ENCODE peak calls at places on chromosomes 3 and 15, in nine cellular contexts. U, V, L, T, D, O, B, Z and P are unnamed samples.

GRCh38 chr3:131501949-131502348 is 822 bp downstream of the MRPL3 start:
- DNase-seq in U (peak), V (no peak), L (no peak), T (no peak), D (no peak), O (no peak), B (peak), Z (no peak), P (no peak)

GRCh38 chr3:17039579-17039978 is 154.8 kb downstream of the PLCL2 start:
- DNase-seq in U (peak), V (no peak), L (peak), T (no peak), D (no peak), O (no peak), B (peak), Z (no peak), P (peak)

GRCh38 chr3:158737987-158738615 is 5.8 kb upstream of the RARRES1 start:
- DNase-seq in U (peak), V (no peak), L (no peak), T (no peak), D (no peak), O (no peak), B (no peak), Z (no peak), P (no peak)

GRCh38 chr3:160150525-160150924 is 74.7 kb upstream of the C3orf80 start:
- DNase-seq in U (peak), V (no peak), L (no peak), T (no peak), D (no peak), O (no peak), B (peak), Z (no peak), P (peak)

GRCh38 chr3:155424041-155424605 is 130.6 kb upstream of the STRIT1 start:
- DNase-seq in U (no peak), V (no peak), L (no peak), T (no peak), D (no peak), O (no peak), B (peak), Z (no peak), P (no peak)

GRCh38 chr3:162171970-162172369 is 675.4 kb downstream of the OTOL1 start:
- DNase-seq in U (no peak), V (no peak), L (no peak), T (no peak), D (no peak), O (no peak), B (peak), Z (no peak), P (no peak)

GRCh38 chr3:39101022-39101689 is 6.3 kb downstream of the GORASP1 start:
- DNase-seq in U (peak), V (peak), L (no peak), T (peak), D (no peak), O (no peak), B (peak), Z (no peak), P (peak)

GRCh38 chr3:186620213-186621092 is 7.6 kb downstream of the AHSG start:
- DNase-seq in U (no peak), V (no peak), L (no peak), T (no peak), D (no peak), O (peak), B (no peak), Z (no peak), P (no peak)

GRCh38 chr3:38002291-38002876 is 11.8 kb downstream of the VILL start:
- DNase-seq in U (no peak), V (peak), L (no peak), T (no peak), D (no peak), O (no peak), B (no peak), Z (no peak), P (no peak)

GRCh38 chr3:107441617-107442016 is 64.4 kb downstream of the CCDC54 start:
- DNase-seq in U (no peak), V (no peak), L (no peak), T (no peak), D (no peak), O (no peak), B (no peak), Z (no peak), P (peak)

GRCh38 chr3:153680526-153680925 is 440.7 kb upstream of the ARHGEF26 start:
- DNase-seq in U (no peak), V (no peak), L (no peak), T (no peak), D (no peak), O (no peak), B (no peak), Z (no peak), P (no peak)

GRCh38 chr3:21729888-21730459 is 21.0 kb downstream of the ZNF385D start:
- DNase-seq in U (peak), V (no peak), L (no peak), T (no peak), D (no peak), O (no peak), B (no peak), Z (no peak), P (peak)

GRCh38 chr3:39021465-39022274 is 30.1 kb downstream of the SCN11A start:
- DNase-seq in U (no peak), V (no peak), L (no peak), T (no peak), D (no peak), O (no peak), B (no peak), Z (no peak), P (no peak)

GRCh38 chr3:100781311-100781710 is 72.0 kb downstream of the TFG start:
- DNase-seq in U (no peak), V (no peak), L (no peak), T (no peak), D (no peak), O (no peak), B (no peak), Z (no peak), P (no peak)

GRCh38 chr3:14256561-14257342 is 78.1 kb downstream of the LSM3 start:
- DNase-seq in U (no peak), V (peak), L (no peak), T (peak), D (no peak), O (no peak), B (peak), Z (no peak), P (no peak)

GRCh38 chr15:28060005-28060404 is 39.1 kb downstream of the OCA2 start:
- DNase-seq in U (no peak), V (no peak), L (no peak), T (no peak), D (no peak), O (peak), B (no peak), Z (no peak), P (no peak)

GRCh38 chr3:171354049-171354705 is 106.0 kb downstream of the TNIK start:
- DNase-seq in U (no peak), V (no peak), L (no peak), T (no peak), D (no peak), O (no peak), B (no peak), Z (no peak), P (no peak)

GRCh38 chr3:12288466-12289129 is at the start of gene PPARG:
- DNase-seq in U (no peak), V (peak), L (no peak), T (peak), D (peak), O (peak), B (peak), Z (no peak), P (peak)

GRCh38 chr3:140375002-140375401 is 302.9 kb upstream of the TRIM42 start:
- DNase-seq in U (no peak), V (no peak), L (no peak), T (no peak), D (no peak), O (no peak), B (peak), Z (no peak), P (no peak)

GRCh38 chr3:168047190-168047795 is 48.4 kb downstream of the GOLIM4 start:
- DNase-seq in U (peak), V (no peak), L (peak), T (no peak), D (no peak), O (no peak), B (peak), Z (no peak), P (peak)

GRCh38 chr3:149610351-149611105 is 47.3 kb downstream of the WWTR1 start:
- DNase-seq in U (no peak), V (no peak), L (no peak), T (no peak), D (no peak), O (no peak), B (no peak), Z (no peak), P (no peak)

GRCh38 chr15:69474846-69475455 is 22.3 kb downstream of the RPLP1 start:
- DNase-seq in U (no peak), V (no peak), L (no peak), T (no peak), D (no peak), O (no peak), B (no peak), Z (no peak), P (no peak)

GRCh38 chr3:12393894-12394293 is 90.4 kb upstream of the TSEN2 start:
- DNase-seq in U (peak), V (no peak), L (no peak), T (no peak), D (no peak), O (no peak), B (peak), Z (no peak), P (peak)

GRCh38 chr3:177484926-177485325 is 287.6 kb upstream of the TBL1XR1 start:
- DNase-seq in U (no peak), V (no peak), L (no peak), T (no peak), D (no peak), O (no peak), B (no peak), Z (no peak), P (no peak)

GRCh38 chr15:25609371-25609770 is 170.5 kb upstream of the UBE3A start:
- DNase-seq in U (no peak), V (no peak), L (no peak), T (no peak), D (no peak), O (no peak), B (no peak), Z (no peak), P (no peak)

GRCh38 chr3:111359261-111360030 is 182.6 kb upstream of the CD96 start:
- DNase-seq in U (no peak), V (no peak), L (no peak), T (no peak), D (no peak), O (no peak), B (no peak), Z (no peak), P (no peak)

GRCh38 chr3:36698314-36698713 is 66.0 kb downstream of the DCLK3 start:
- DNase-seq in U (no peak), V (no peak), L (no peak), T (no peak), D (no peak), O (no peak), B (peak), Z (no peak), P (no peak)

GRCh38 chr3:36700537-36701248 is 63.7 kb downstream of the DCLK3 start:
- DNase-seq in U (peak), V (peak), L (peak), T (peak), D (peak), O (no peak), B (peak), Z (peak), P (peak)

GRCh38 chr3:36704280-36704679 is 60.1 kb downstream of the DCLK3 start:
- DNase-seq in U (no peak), V (no peak), L (no peak), T (no peak), D (no peak), O (no peak), B (no peak), Z (no peak), P (no peak)

GRCh38 chr3:36701903-36702374 is 62.4 kb downstream of the DCLK3 start:
- DNase-seq in U (peak), V (no peak), L (peak), T (no peak), D (no peak), O (no peak), B (peak), Z (no peak), P (peak)

GRCh38 chr3:36701249-36701572 is 63.1 kb downstream of the DCLK3 start:
- DNase-seq in U (no peak), V (no peak), L (no peak), T (no peak), D (no peak), O (no peak), B (no peak), Z (no peak), P (no peak)
- TF ChIP-seq CTCF in U (no peak), V (no peak), L (peak), T (no peak), D (peak), O (no peak), B (no peak), Z (no peak), P (no peak)

GRCh38 chr3:47406762-47407149 is 25.9 kb downstream of the PTPN23 start:
- DNase-seq in U (no peak), V (no peak), L (no peak), T (no peak), D (no peak), O (no peak), B (no peak), Z (no peak), P (no peak)
- TF ChIP-seq CTCF in U (no peak), V (no peak), L (no peak), T (no peak), D (no peak), O (no peak), B (peak), Z (no peak), P (no peak)

GRCh38 chr15:66482539-66482938 is 15.0 kb downstream of the SNAPC5 start:
- DNase-seq in U (no peak), V (no peak), L (no peak), T (no peak), D (no peak), O (peak), B (no peak), Z (peak), P (no peak)

GRCh38 chr15:66480267-66480666 is 17.3 kb downstream of the SNAPC5 start:
- DNase-seq in U (no peak), V (no peak), L (no peak), T (no peak), D (no peak), O (no peak), B (peak), Z (no peak), P (no peak)

GRCh38 chr15:66483131-66483566 is 14.4 kb downstream of the SNAPC5 start:
- DNase-seq in U (peak), V (no peak), L (no peak), T (no peak), D (no peak), O (no peak), B (no peak), Z (peak), P (no peak)

GRCh38 chr15:66484539-66485112 is 12.9 kb downstream of the SNAPC5 start:
- DNase-seq in U (no peak), V (no peak), L (no peak), T (no peak), D (no peak), O (no peak), B (no peak), Z (no peak), P (no peak)

DNA sequence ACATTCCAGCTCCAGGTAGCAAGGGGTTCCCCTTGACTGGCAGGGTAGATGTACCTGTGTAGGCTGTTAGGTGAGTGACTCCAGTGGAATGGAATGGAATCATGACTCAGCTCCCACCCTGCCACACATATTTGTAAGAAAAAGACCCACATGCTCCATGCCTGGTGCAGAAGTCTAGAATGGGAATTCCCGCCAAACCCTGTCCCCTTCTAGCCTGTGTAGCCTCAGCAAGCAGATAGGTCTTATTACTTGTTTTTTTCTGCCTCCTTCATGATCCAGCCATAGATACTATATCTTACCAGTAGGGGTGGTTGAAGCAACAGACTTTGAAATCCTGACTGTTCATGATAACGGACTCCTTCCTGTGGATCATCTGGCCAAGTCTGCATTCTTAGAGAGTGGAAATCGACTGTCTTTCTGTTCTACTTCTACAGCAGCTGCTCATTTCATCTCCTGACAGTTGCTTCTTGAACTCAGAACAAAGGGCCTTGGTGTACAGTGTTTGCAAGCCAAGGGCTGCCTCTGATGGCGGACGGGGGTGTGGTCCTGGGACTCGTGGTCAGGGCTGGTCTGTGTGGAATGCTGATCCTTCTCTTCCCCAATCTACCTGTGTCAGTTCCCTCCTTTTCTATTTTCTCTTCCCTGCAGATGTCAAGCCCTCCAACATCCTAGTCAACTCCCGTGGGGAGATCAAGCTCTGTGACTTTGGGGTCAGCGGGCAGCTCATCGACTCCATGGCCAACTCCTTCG is 16.3 kb downstream of the SNAPC5 start:
- DNase-seq in U (no peak), V (no peak), L (no peak), T (no peak), D (no peak), O (no peak), B (peak), Z (no peak), P (no peak)
- TF ChIP-seq CTCF in U (no peak), V (no peak), L (no peak), T (no peak), D (no peak), O (no peak), B (no peak), Z (no peak), P (no peak)

GRCh38 chr3:194824676-194825075 is 139.0 kb downstream of the FAM43A start:
- DNase-seq in U (peak), V (no peak), L (no peak), T (no peak), D (no peak), O (peak), B (no peak), Z (no peak), P (peak)

GRCh38 chr3:194827486-194827885 is 141.8 kb downstream of the FAM43A start:
- DNase-seq in U (no peak), V (no peak), L (no peak), T (no peak), D (no peak), O (no peak), B (no peak), Z (no peak), P (no peak)

GRCh38 chr3:194828126-194828525 is 142.4 kb downstream of the FAM43A start:
- DNase-seq in U (no peak), V (no peak), L (no peak), T (no peak), D (no peak), O (no peak), B (no peak), Z (no peak), P (no peak)

GRCh38 chr3:194826594-194826993 is 140.9 kb downstream of the FAM43A start:
- DNase-seq in U (no peak), V (no peak), L (no peak), T (no peak), D (no peak), O (no peak), B (no peak), Z (no peak), P (no peak)

GRCh38 chr3:194824100-194824499 is 138.4 kb downstream of the FAM43A start:
- DNase-seq in U (no peak), V (no peak), L (no peak), T (no peak), D (no peak), O (no peak), B (peak), Z (no peak), P (no peak)
- TF ChIP-seq CTCF in U (no peak), V (no peak), L (no peak), T (no peak), D (no peak), O (no peak), B (no peak), Z (no peak), P (no peak)